ENCODE peak calls at places on chromosome 1, in ten cellular contexts. R, W, S, X, K, U, Y, Q, P and T are unnamed samples.
A peak's percentile ranks its signal among the peaks of the same experiment; 100 is the strongest.

GRCh38 chr1:71770121-71770520 is 512.2 kb downstream of the NEGR1 start:
- DNase-seq in R (no peak), W (peak; percentile 77), S (no peak), X (no peak), K (peak; percentile 85), U (no peak), Y (no peak), Q (peak; percentile 46), P (no peak), T (peak; percentile 38)

GRCh38 chr1:153667439-153667838 is 3.4 kb downstream of the ILF2 start:
- DNase-seq in R (no peak), W (no peak), S (no peak), X (no peak), K (no peak), U (no peak), Y (no peak), Q (no peak), P (no peak), T (no peak)

GRCh38 chr1:236395780-236396664 is 1.9 kb downstream of the EDARADD start:
- DNase-seq in R (no peak), W (no peak), S (no peak), X (no peak), K (no peak), U (no peak), Y (no peak), Q (no peak), P (no peak), T (no peak)

GRCh38 chr1:213982814-213983588 is 4.8 kb upstream of the PROX1 start:
- DNase-seq in R (no peak), W (no peak), S (no peak), X (no peak), K (no peak), U (no peak), Y (no peak), Q (no peak), P (no peak), T (no peak)

GRCh38 chr1:202122639-202123335 is at the start of gene GPR37L1:
- DNase-seq in R (no peak), W (peak; percentile 50), S (no peak), X (no peak), K (no peak), U (no peak), Y (peak; percentile 64), Q (no peak), P (no peak), T (peak; percentile 56)

GRCh38 chr1:63721531-63722189 is 52.2 kb upstream of the ROR1 start:
- DNase-seq in R (no peak), W (peak; percentile 66), S (no peak), X (no peak), K (no peak), U (no peak), Y (no peak), Q (no peak), P (no peak), T (peak; percentile 26)

GRCh38 chr1:248243204-248243603 is 12.0 kb downstream of the OR2M4 start:
- DNase-seq in R (peak; percentile 66), W (peak; percentile 3), S (peak; percentile 20), X (no peak), K (peak; percentile 14), U (no peak), Y (peak; percentile 13), Q (no peak), P (peak; percentile 5), T (peak; percentile 34)

GRCh38 chr1:164699815-164700491 is 141.0 kb downstream of the PBX1 start:
- DNase-seq in R (no peak), W (no peak), S (no peak), X (peak; percentile 15), K (no peak), U (peak; percentile 73), Y (no peak), Q (no peak), P (no peak), T (peak; percentile 65)

GRCh38 chr1:222068101-222068500 is 326.2 kb upstream of the DUSP10 start:
- DNase-seq in R (no peak), W (no peak), S (no peak), X (no peak), K (no peak), U (no peak), Y (no peak), Q (no peak), P (no peak), T (no peak)

GRCh38 chr1:43171312-43171875 is 696 bp downstream of the EBNA1BP2 start:
- DNase-seq in R (no peak), W (peak; percentile 1), S (no peak), X (no peak), K (no peak), U (no peak), Y (no peak), Q (no peak), P (no peak), T (peak; percentile 3)

GRCh38 chr1:234887026-234887910 is 241.4 kb downstream of the TOMM20 start:
- DNase-seq in R (no peak), W (peak; percentile 36), S (no peak), X (no peak), K (peak; percentile 72), U (peak; percentile 80), Y (no peak), Q (no peak), P (no peak), T (peak; percentile 82)

GRCh38 chr1:1041873-1042272 is 22.0 kb downstream of the AGRN start:
- DNase-seq in R (no peak), W (no peak), S (no peak), X (no peak), K (no peak), U (no peak), Y (no peak), Q (no peak), P (no peak), T (no peak)

GRCh38 chr1:63931468-63931867 is 157.7 kb downstream of the ROR1 start:
- DNase-seq in R (no peak), W (peak; percentile 79), S (no peak), X (no peak), K (no peak), U (no peak), Y (no peak), Q (no peak), P (no peak), T (peak; percentile 80)

GRCh38 chr1:12124693-12125421 is 41.9 kb upstream of the TNFRSF1B start:
- DNase-seq in R (peak; percentile 75), W (peak; percentile 65), S (peak; percentile 76), X (peak; percentile 78), K (peak; percentile 70), U (peak; percentile 83), Y (peak; percentile 24), Q (peak; percentile 27), P (peak; percentile 84), T (peak; percentile 72)

GRCh38 chr1:154747380-154747779 is 122.7 kb downstream of the KCNN3 start:
- DNase-seq in R (no peak), W (no peak), S (no peak), X (no peak), K (no peak), U (peak; percentile 63), Y (no peak), Q (no peak), P (no peak), T (no peak)

DNA sequence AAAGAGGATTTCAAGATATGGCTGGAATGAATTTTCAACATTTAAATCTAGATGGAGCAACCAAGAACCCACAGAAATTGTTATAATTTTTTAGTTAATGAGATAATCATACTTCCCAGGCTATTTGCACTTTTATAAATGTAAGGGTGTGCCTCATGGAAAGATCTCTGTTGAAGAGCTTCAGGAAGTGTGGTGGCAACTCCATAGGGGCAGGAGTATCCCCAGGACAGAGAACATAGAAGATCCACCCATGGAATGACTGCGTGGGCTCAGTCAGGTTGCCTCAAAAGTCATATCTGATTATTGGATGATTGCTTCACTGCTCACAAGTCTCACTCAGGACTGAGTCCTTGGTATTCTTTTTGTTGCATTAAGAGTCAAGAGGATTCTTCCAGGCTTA is 167.4 kb upstream of the KIAA0040 start:
- DNase-seq in R (no peak), W (no peak), S (no peak), X (no peak), K (no peak), U (no peak), Y (no peak), Q (no peak), P (no peak), T (no peak)
- H3K4me3 ChIP-seq in R (no peak overlapping the region), W (no peak overlapping the region), S (no peak overlapping the region), X (no peak overlapping the region), K (no peak overlapping the region), U (no peak overlapping the region), Y (no peak overlapping the region), Q (no peak overlapping the region), P (no peak overlapping the region), T (no peak overlapping the region)

GRCh38 chr1:39184354-39184818 is 20.1 kb upstream of the MACF1 start:
- DNase-seq in R (no peak), W (no peak), S (no peak), X (no peak), K (no peak), U (no peak), Y (no peak), Q (no peak), P (no peak), T (no peak)
- TF ChIP-seq CTCF in R (no peak), W (no peak), S (no peak), X (no peak), K (no peak), U (no peak), Y (no peak), Q (no peak), P (no peak), T (no peak)

GRCh38 chr1:224373008-224373590 is 16.4 kb downstream of the CNIH4 start:
- DNase-seq in R (no peak), W (no peak), S (no peak), X (no peak), K (no peak), U (no peak), Y (no peak), Q (no peak), P (no peak), T (no peak)

DNA sequence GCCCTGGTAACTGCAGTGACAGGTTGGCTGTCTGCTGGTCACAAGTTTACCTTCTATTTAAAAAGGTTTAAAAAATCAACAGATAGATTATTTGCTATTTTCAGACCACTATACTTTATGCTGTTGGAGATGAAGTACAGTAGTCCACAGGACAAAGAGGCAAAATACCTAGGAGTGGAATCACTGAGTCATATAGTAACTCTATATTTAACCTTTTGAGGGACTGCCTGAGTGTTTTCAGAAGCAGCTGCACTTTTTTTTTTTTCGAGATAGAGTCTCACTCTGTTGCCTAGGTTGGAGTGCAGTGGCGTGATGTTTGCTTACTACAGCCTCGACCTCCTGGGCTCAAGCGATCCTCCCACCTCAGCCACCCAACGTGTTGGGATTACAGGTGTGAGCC is 11.7 kb downstream of the CNIH4 start:
- DNase-seq in R (peak; percentile 53), W (peak; percentile 37), S (no peak), X (no peak), K (no peak), U (no peak), Y (no peak), Q (no peak), P (no peak), T (no peak)
- H3K4me3 ChIP-seq in R (no peak overlapping the region), W (no peak overlapping the region), S (no peak overlapping the region), X (no peak overlapping the region), K (no peak overlapping the region), U (no peak overlapping the region), Y (no peak overlapping the region), Q (no peak overlapping the region), P (no peak overlapping the region), T (no peak overlapping the region)

GRCh38 chr1:84644472-84644871 is 45.8 kb downstream of the SSX2IP start:
- DNase-seq in R (no peak), W (no peak), S (no peak), X (no peak), K (no peak), U (no peak), Y (no peak), Q (no peak), P (no peak), T (no peak)
- TF ChIP-seq CTCF in R (no peak), W (no peak), S (peak; percentile 26), X (no peak), K (no peak), U (no peak), Y (no peak), Q (no peak), P (no peak), T (no peak)